ENCODE peak calls at places on chromosomes 2 and 18, in four cellular contexts. W, N, V and X are unnamed samples.

GRCh38 chr2:80968450-80968849 is 663.9 kb upstream of the LRRTM1 start:
- DNase-seq in W (no peak), N (no peak), V (no peak), X (peak)

GRCh38 chr2:43082111-43082877 is 144.1 kb downstream of the ZFP36L2 start:
- DNase-seq in W (no peak), N (no peak), V (no peak), X (peak)

GRCh38 chr2:196759378-196759706 is 40.1 kb downstream of the GTF3C3 start:
- DNase-seq in W (no peak), N (no peak), V (no peak), X (no peak)

GRCh38 chr2:192119536-192119935 is 75.2 kb downstream of the TMEFF2 start:
- DNase-seq in W (no peak), N (no peak), V (no peak), X (no peak)

GRCh38 chr2:157898591-157898996 is 22.5 kb upstream of the ACVR1 start:
- DNase-seq in W (no peak), N (no peak), V (no peak), X (peak)

GRCh38 chr2:149540138-149540537 is 47.4 kb downstream of the MMADHC start:
- DNase-seq in W (no peak), N (no peak), V (no peak), X (no peak)

GRCh38 chr2:88866756-88867155 is 175.3 kb downstream of the RPIA start:
- DNase-seq in W (no peak), N (no peak), V (no peak), X (no peak)

GRCh38 chr2:12177052-12177994 is 430.9 kb downstream of the LPIN1 start:
- DNase-seq in W (no peak), N (peak), V (no peak), X (peak)

GRCh38 chr2:16212321-16212720 is 272.0 kb downstream of the MYCN start:
- DNase-seq in W (no peak), N (no peak), V (no peak), X (no peak)

GRCh38 chr2:230054079-230054478 is 14.6 kb downstream of the SLC16A14 start:
- DNase-seq in W (no peak), N (no peak), V (no peak), X (peak)

GRCh38 chr2:36482576-36483214 is 115.3 kb downstream of the FEZ2 start:
- DNase-seq in W (no peak), N (no peak), V (no peak), X (peak)

GRCh38 chr2:160294339-160294803 is 94.3 kb upstream of the ITGB6 start:
- DNase-seq in W (no peak), N (peak), V (no peak), X (peak)

GRCh38 chr18:79555885-79556284 is 123.7 kb upstream of the CTDP1 start:
- DNase-seq in W (no peak), N (no peak), V (no peak), X (no peak)

GRCh38 chr2:221060335-221060734 is 511.8 kb downstream of the EPHA4 start:
- DNase-seq in W (no peak), N (no peak), V (no peak), X (no peak)

GRCh38 chr2:100589527-100589926 is 26.7 kb downstream of the PDCL3 start:
- DNase-seq in W (no peak), N (no peak), V (no peak), X (no peak)

GRCh38 chr2:15242936-15243461 is 318.1 kb downstream of the NBAS start:
- DNase-seq in W (no peak), N (no peak), V (no peak), X (no peak)

GRCh38 chr18:3669376-3669775 is 219.4 kb downstream of the TGIF1 start:
- DNase-seq in W (no peak), N (no peak), V (no peak), X (no peak)

GRCh38 chr18:13390196-13390595 is 171.6 kb downstream of the LDLRAD4 start:
- DNase-seq in W (no peak), N (no peak), V (no peak), X (no peak)

GRCh38 chr2:210162466-210163124 is 8.6 kb downstream of the KANSL1L start:
- DNase-seq in W (no peak), N (no peak), V (no peak), X (no peak)

GRCh38 chr2:151289972-151290335 is 486 bp upstream of the NMI start:
- DNase-seq in W (no peak), N (no peak), V (no peak), X (peak)

GRCh38 chr18:48490641-48491040 is 48.2 kb upstream of the CTIF start:
- DNase-seq in W (no peak), N (no peak), V (no peak), X (no peak)

GRCh38 chr2:127200962-127201361 is 19.1 kb downstream of the CYP27C1 start:
- DNase-seq in W (no peak), N (no peak), V (no peak), X (no peak)

GRCh38 chr2:19354417-19355022 is 3.9 kb downstream of the OSR1 start:
- DNase-seq in W (no peak), N (no peak), V (no peak), X (no peak)

GRCh38 chr2:131010566-131010965 is 82.7 kb downstream of the FAM168B start:
- DNase-seq in W (no peak), N (no peak), V (no peak), X (no peak)

GRCh38 chr2:125095826-125096225 is 1070.7 kb downstream of the CNTNAP5 start:
- DNase-seq in W (no peak), N (no peak), V (no peak), X (no peak)

GRCh38 chr18:48007955-48008701 is 77.7 kb upstream of the SMAD2 start:
- DNase-seq in W (peak), N (no peak), V (no peak), X (peak)

GRCh38 chr2:50125230-50125629 is 906.7 kb downstream of the NRXN1 start:
- DNase-seq in W (no peak), N (peak), V (no peak), X (no peak)

GRCh38 chr2:75892490-75892889 is 181.8 kb upstream of the GCFC2 start:
- DNase-seq in W (no peak), N (no peak), V (no peak), X (no peak)

GRCh38 chr2:239216614-239217273 is 184.1 kb downstream of the HDAC4 start:
- DNase-seq in W (no peak), N (no peak), V (no peak), X (no peak)